ENCODE peak calls at places on chromosomes 3 and 15, in seven cellular contexts. One of them, this sample, is unnamed.
A peak's percentile ranks its signal among the peaks of the same experiment; 100 is the strongest.

GRCh38 chr3:12478326-12478725 is 6.0 kb upstream of the TSEN2 start:
- DNase-seq in fibroblast of villous mesenchyme: no peak
- DNase-seq in kidney epithelial cell: no peak
- DNase-seq in astrocyte of the spinal cord: no peak
- DNase-seq in prostate gland: no peak
- DNase-seq in CD8-positive, alpha-beta T cell: no peak
- DNase-seq in endothelial cell of umbilical vein: no peak
- DNase-seq in this sample: no peak

GRCh38 chr3:23916152-23916885 is 471 bp downstream of the NKIRAS1 start:
- DNase-seq in fibroblast of villous mesenchyme: no peak
- DNase-seq in kidney epithelial cell: no peak
- DNase-seq in astrocyte of the spinal cord: no peak
- DNase-seq in prostate gland: no peak
- DNase-seq in CD8-positive, alpha-beta T cell: no peak
- DNase-seq in endothelial cell of umbilical vein: no peak
- DNase-seq in this sample: no peak

GRCh38 chr15:80072285-80072684 is 12.8 kb downstream of the ZFAND6 start:
- DNase-seq in fibroblast of villous mesenchyme: peak; percentile 90
- DNase-seq in kidney epithelial cell: peak; percentile 96
- DNase-seq in astrocyte of the spinal cord: peak; percentile 95
- DNase-seq in prostate gland: peak; percentile 52
- DNase-seq in CD8-positive, alpha-beta T cell: no peak
- DNase-seq in endothelial cell of umbilical vein: peak; percentile 95
- DNase-seq in this sample: peak; percentile 94

GRCh38 chr3:86793786-86794185 is 197.2 kb downstream of the VGLL3 start:
- DNase-seq in fibroblast of villous mesenchyme: peak; percentile 88
- DNase-seq in kidney epithelial cell: peak; percentile 92
- DNase-seq in astrocyte of the spinal cord: peak; percentile 97
- DNase-seq in prostate gland: no peak
- DNase-seq in CD8-positive, alpha-beta T cell: no peak
- DNase-seq in endothelial cell of umbilical vein: no peak
- DNase-seq in this sample: peak; percentile 98

GRCh38 chr3:78974181-78974770 is 793.5 kb downstream of the ROBO1 start:
- DNase-seq in fibroblast of villous mesenchyme: no peak
- DNase-seq in kidney epithelial cell: no peak
- DNase-seq in astrocyte of the spinal cord: peak; percentile 69
- DNase-seq in prostate gland: no peak
- DNase-seq in CD8-positive, alpha-beta T cell: no peak
- DNase-seq in endothelial cell of umbilical vein: peak; percentile 40
- DNase-seq in this sample: peak; percentile 62

GRCh38 chr3:71962561-71963240 is 177.8 kb upstream of the PROK2 start:
- DNase-seq in fibroblast of villous mesenchyme: no peak
- DNase-seq in kidney epithelial cell: no peak
- DNase-seq in astrocyte of the spinal cord: no peak
- DNase-seq in prostate gland: no peak
- DNase-seq in CD8-positive, alpha-beta T cell: no peak
- DNase-seq in endothelial cell of umbilical vein: no peak
- DNase-seq in this sample: no peak

GRCh38 chr3:46663611-46664135 is 29.8 kb downstream of the ALS2CL start:
- DNase-seq in fibroblast of villous mesenchyme: peak; percentile 10
- DNase-seq in kidney epithelial cell: no peak
- DNase-seq in astrocyte of the spinal cord: no peak
- DNase-seq in prostate gland: no peak
- DNase-seq in CD8-positive, alpha-beta T cell: no peak
- DNase-seq in endothelial cell of umbilical vein: peak; percentile 46
- DNase-seq in this sample: peak; percentile 12

GRCh38 chr15:90414408-90415028 is 26.5 kb downstream of the IQGAP1 start:
- DNase-seq in fibroblast of villous mesenchyme: peak; percentile 88
- DNase-seq in kidney epithelial cell: no peak
- DNase-seq in astrocyte of the spinal cord: peak; percentile 89
- DNase-seq in prostate gland: no peak
- DNase-seq in CD8-positive, alpha-beta T cell: no peak
- DNase-seq in endothelial cell of umbilical vein: no peak
- DNase-seq in this sample: peak; percentile 88

GRCh38 chr3:48404440-48405342 is 25.2 kb downstream of the PLXNB1 start:
- DNase-seq in fibroblast of villous mesenchyme: no peak
- DNase-seq in kidney epithelial cell: no peak
- DNase-seq in astrocyte of the spinal cord: no peak
- DNase-seq in prostate gland: peak; percentile 3
- DNase-seq in CD8-positive, alpha-beta T cell: peak; percentile 29
- DNase-seq in endothelial cell of umbilical vein: no peak
- DNase-seq in this sample: no peak

GRCh38 chr3:159855599-159856495 is 132.8 kb upstream of the IL12A start:
- DNase-seq in fibroblast of villous mesenchyme: peak; percentile 42
- DNase-seq in kidney epithelial cell: no peak
- DNase-seq in astrocyte of the spinal cord: no peak
- DNase-seq in prostate gland: no peak
- DNase-seq in CD8-positive, alpha-beta T cell: no peak
- DNase-seq in endothelial cell of umbilical vein: peak; percentile 59
- DNase-seq in this sample: peak; percentile 62

GRCh38 chr15:73947651-73948050 is 21.4 kb downstream of the LOXL1 start:
- DNase-seq in fibroblast of villous mesenchyme: no peak
- DNase-seq in kidney epithelial cell: no peak
- DNase-seq in astrocyte of the spinal cord: no peak
- DNase-seq in prostate gland: no peak
- DNase-seq in CD8-positive, alpha-beta T cell: no peak
- DNase-seq in endothelial cell of umbilical vein: no peak
- DNase-seq in this sample: no peak

GRCh38 chr15:40768492-40769309 is 1.1 kb upstream of the C15orf62 start:
- DNase-seq in fibroblast of villous mesenchyme: no peak
- DNase-seq in kidney epithelial cell: no peak
- DNase-seq in astrocyte of the spinal cord: no peak
- DNase-seq in prostate gland: no peak
- DNase-seq in CD8-positive, alpha-beta T cell: no peak
- DNase-seq in endothelial cell of umbilical vein: peak; percentile 41
- DNase-seq in this sample: no peak

GRCh38 chr3:71262368-71263265 is 320.9 kb downstream of the FOXP1 start:
- DNase-seq in fibroblast of villous mesenchyme: no peak
- DNase-seq in kidney epithelial cell: no peak
- DNase-seq in astrocyte of the spinal cord: no peak
- DNase-seq in prostate gland: no peak
- DNase-seq in CD8-positive, alpha-beta T cell: no peak
- DNase-seq in endothelial cell of umbilical vein: no peak
- DNase-seq in this sample: no peak

GRCh38 chr3:188584162-188584529 is 430.2 kb downstream of the LPP start:
- DNase-seq in fibroblast of villous mesenchyme: peak; percentile 87
- DNase-seq in kidney epithelial cell: no peak
- DNase-seq in astrocyte of the spinal cord: peak; percentile 75
- DNase-seq in prostate gland: no peak
- DNase-seq in CD8-positive, alpha-beta T cell: no peak
- DNase-seq in endothelial cell of umbilical vein: peak; percentile 78
- DNase-seq in this sample: peak; percentile 81

GRCh38 chr15:81315452-81316203 is 8.3 kb downstream of the STARD5 start:
- DNase-seq in fibroblast of villous mesenchyme: no peak
- DNase-seq in kidney epithelial cell: no peak
- DNase-seq in astrocyte of the spinal cord: no peak
- DNase-seq in prostate gland: no peak
- DNase-seq in CD8-positive, alpha-beta T cell: no peak
- DNase-seq in endothelial cell of umbilical vein: no peak
- DNase-seq in this sample: no peak

GRCh38 chr3:134074790-134075567 is 45.3 kb upstream of the SLCO2A1 start:
- DNase-seq in fibroblast of villous mesenchyme: no peak
- DNase-seq in kidney epithelial cell: no peak
- DNase-seq in astrocyte of the spinal cord: no peak
- DNase-seq in prostate gland: peak; percentile 1
- DNase-seq in CD8-positive, alpha-beta T cell: peak; percentile 35
- DNase-seq in endothelial cell of umbilical vein: peak; percentile 23
- DNase-seq in this sample: no peak

GRCh38 chr3:11661827-11662226 is 18.1 kb upstream of the VGLL4 start:
- DNase-seq in fibroblast of villous mesenchyme: peak; percentile 40
- DNase-seq in kidney epithelial cell: no peak
- DNase-seq in astrocyte of the spinal cord: peak; percentile 69
- DNase-seq in prostate gland: no peak
- DNase-seq in CD8-positive, alpha-beta T cell: no peak
- DNase-seq in endothelial cell of umbilical vein: peak; percentile 63
- DNase-seq in this sample: peak; percentile 81

GRCh38 chr3:174062923-174063322 is 665.4 kb downstream of the NLGN1 start:
- DNase-seq in fibroblast of villous mesenchyme: no peak
- DNase-seq in kidney epithelial cell: no peak
- DNase-seq in astrocyte of the spinal cord: peak; percentile 13
- DNase-seq in prostate gland: no peak
- DNase-seq in CD8-positive, alpha-beta T cell: no peak
- DNase-seq in endothelial cell of umbilical vein: peak; percentile 9
- DNase-seq in this sample: no peak

GRCh38 chr3:144363856-144364255 is 392.2 kb downstream of the DIPK2A start:
- DNase-seq in fibroblast of villous mesenchyme: no peak
- DNase-seq in kidney epithelial cell: no peak
- DNase-seq in astrocyte of the spinal cord: no peak
- DNase-seq in prostate gland: no peak
- DNase-seq in CD8-positive, alpha-beta T cell: no peak
- DNase-seq in endothelial cell of umbilical vein: no peak
- DNase-seq in this sample: no peak

GRCh38 chr3:97197830-97198229 is 383.4 kb downstream of the EPHA6 start:
- DNase-seq in fibroblast of villous mesenchyme: no peak
- DNase-seq in kidney epithelial cell: no peak
- DNase-seq in astrocyte of the spinal cord: no peak
- DNase-seq in prostate gland: no peak
- DNase-seq in CD8-positive, alpha-beta T cell: no peak
- DNase-seq in endothelial cell of umbilical vein: no peak
- DNase-seq in this sample: no peak

GRCh38 chr15:45612790-45613415 is 21.9 kb upstream of the SQOR start:
- DNase-seq in fibroblast of villous mesenchyme: peak; percentile 58
- DNase-seq in kidney epithelial cell: no peak
- DNase-seq in astrocyte of the spinal cord: peak; percentile 58
- DNase-seq in prostate gland: no peak
- DNase-seq in CD8-positive, alpha-beta T cell: no peak
- DNase-seq in endothelial cell of umbilical vein: peak; percentile 80
- DNase-seq in this sample: peak; percentile 80

GRCh38 chr3:194298331-194299227 is 52.5 kb downstream of the CPN2 start:
- DNase-seq in fibroblast of villous mesenchyme: no peak
- DNase-seq in kidney epithelial cell: no peak
- DNase-seq in astrocyte of the spinal cord: no peak
- DNase-seq in prostate gland: no peak
- DNase-seq in CD8-positive, alpha-beta T cell: no peak
- DNase-seq in endothelial cell of umbilical vein: no peak
- DNase-seq in this sample: no peak

GRCh38 chr3:161914703-161915102 is 418.1 kb downstream of the OTOL1 start:
- DNase-seq in fibroblast of villous mesenchyme: peak; percentile 85
- DNase-seq in kidney epithelial cell: peak; percentile 41
- DNase-seq in astrocyte of the spinal cord: peak; percentile 82
- DNase-seq in prostate gland: no peak
- DNase-seq in CD8-positive, alpha-beta T cell: no peak
- DNase-seq in endothelial cell of umbilical vein: no peak
- DNase-seq in this sample: peak; percentile 89

GRCh38 chr15:69540622-69541021 is 88.0 kb downstream of the RPLP1 start:
- DNase-seq in fibroblast of villous mesenchyme: no peak
- DNase-seq in kidney epithelial cell: no peak
- DNase-seq in astrocyte of the spinal cord: peak; percentile 4
- DNase-seq in prostate gland: no peak
- DNase-seq in CD8-positive, alpha-beta T cell: no peak
- DNase-seq in endothelial cell of umbilical vein: no peak
- DNase-seq in this sample: no peak

DNA sequence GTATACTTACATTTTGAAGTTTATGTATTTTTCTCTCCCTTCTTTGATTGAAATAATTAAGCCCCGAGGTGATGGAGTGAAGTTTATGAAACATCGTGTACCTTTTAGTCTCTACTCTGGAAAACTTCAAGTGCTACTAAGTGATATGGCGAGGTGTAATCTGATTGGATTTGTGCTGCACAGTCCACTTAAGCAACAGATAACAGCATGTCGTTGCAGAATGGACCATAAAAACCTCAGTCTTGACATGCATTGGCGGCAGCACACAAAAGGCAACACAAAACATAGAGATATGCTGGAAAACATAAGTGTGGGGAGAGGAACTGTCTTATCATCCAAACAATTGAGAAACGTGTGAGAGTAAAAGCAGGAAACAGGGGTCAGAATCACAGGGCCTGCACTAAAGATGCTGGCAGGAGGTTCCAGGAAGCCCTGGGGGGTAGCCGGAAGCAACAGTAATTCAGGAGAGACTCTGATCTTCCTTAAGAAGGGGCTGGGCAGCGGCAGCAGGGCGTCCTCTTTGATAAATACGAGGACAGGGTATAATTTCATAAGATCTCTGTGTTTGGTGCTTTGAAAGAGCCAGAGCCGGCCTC is 82.0 kb downstream of the CGNL1 start:
- DNase-seq in fibroblast of villous mesenchyme: peak; percentile 61
- DNase-seq in kidney epithelial cell: no peak
- DNase-seq in astrocyte of the spinal cord: no peak
- DNase-seq in prostate gland: no peak
- DNase-seq in CD8-positive, alpha-beta T cell: no peak
- DNase-seq in endothelial cell of umbilical vein: peak; percentile 89
- DNase-seq in this sample: peak; percentile 54
- H3K4me3 ChIP-seq in fibroblast of villous mesenchyme: no peak overlapping the region
- H3K4me3 ChIP-seq in kidney epithelial cell: no peak overlapping the region
- H3K4me3 ChIP-seq in astrocyte of the spinal cord: no peak overlapping the region
- H3K4me3 ChIP-seq in prostate gland: no peak overlapping the region
- H3K4me3 ChIP-seq in CD8-positive, alpha-beta T cell: no peak overlapping the region
- H3K4me3 ChIP-seq in endothelial cell of umbilical vein: no peak overlapping the region
- H3K4me3 ChIP-seq in this sample: no peak overlapping the region

GRCh38 chr3:124886168-124887051 is 755 bp downstream of the ITGB5 start:
- DNase-seq in fibroblast of villous mesenchyme: peak; percentile 72
- DNase-seq in kidney epithelial cell: no peak
- DNase-seq in astrocyte of the spinal cord: peak; percentile 47
- DNase-seq in prostate gland: peak; percentile 62
- DNase-seq in CD8-positive, alpha-beta T cell: peak; percentile 53
- DNase-seq in endothelial cell of umbilical vein: peak; percentile 40
- DNase-seq in this sample: peak; percentile 34
- TF ChIP-seq CTCF in fibroblast of villous mesenchyme: no peak
- TF ChIP-seq CTCF in kidney epithelial cell: peak; percentile 6
- TF ChIP-seq CTCF in astrocyte of the spinal cord: no peak
- TF ChIP-seq CTCF in prostate gland: no peak
- TF ChIP-seq CTCF in CD8-positive, alpha-beta T cell: no peak
- TF ChIP-seq CTCF in endothelial cell of umbilical vein: no peak
- TF ChIP-seq CTCF in this sample: no peak

DNA sequence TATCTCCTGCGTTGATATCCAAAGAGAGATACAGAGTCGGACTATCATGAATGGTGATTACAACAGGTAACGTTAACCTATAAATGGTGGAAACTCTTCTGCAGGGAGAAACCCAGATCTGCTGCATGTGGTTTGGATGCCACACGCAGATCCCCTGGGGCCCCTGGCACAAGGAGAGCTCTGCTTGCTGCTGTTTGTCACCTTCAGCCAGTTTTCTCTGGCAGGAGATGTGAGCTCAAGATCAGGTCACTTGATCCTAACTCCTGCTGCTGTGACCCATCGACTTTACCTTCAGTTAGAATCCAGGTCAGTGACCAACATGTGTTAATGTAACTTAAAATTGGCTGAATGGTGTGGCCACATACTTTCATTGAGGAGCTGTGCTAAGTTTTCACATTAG is 23.8 kb upstream of the GPR171 start:
- DNase-seq in fibroblast of villous mesenchyme: no peak
- DNase-seq in kidney epithelial cell: no peak
- DNase-seq in astrocyte of the spinal cord: no peak
- DNase-seq in prostate gland: no peak
- DNase-seq in CD8-positive, alpha-beta T cell: no peak
- DNase-seq in endothelial cell of umbilical vein: no peak
- DNase-seq in this sample: no peak
- H3K4me3 ChIP-seq in fibroblast of villous mesenchyme: no peak overlapping the region
- H3K4me3 ChIP-seq in kidney epithelial cell: no peak overlapping the region
- H3K4me3 ChIP-seq in astrocyte of the spinal cord: no peak overlapping the region
- H3K4me3 ChIP-seq in prostate gland: no peak overlapping the region
- H3K4me3 ChIP-seq in CD8-positive, alpha-beta T cell: no peak overlapping the region
- H3K4me3 ChIP-seq in endothelial cell of umbilical vein: no peak overlapping the region
- H3K4me3 ChIP-seq in this sample: no peak overlapping the region

DNA sequence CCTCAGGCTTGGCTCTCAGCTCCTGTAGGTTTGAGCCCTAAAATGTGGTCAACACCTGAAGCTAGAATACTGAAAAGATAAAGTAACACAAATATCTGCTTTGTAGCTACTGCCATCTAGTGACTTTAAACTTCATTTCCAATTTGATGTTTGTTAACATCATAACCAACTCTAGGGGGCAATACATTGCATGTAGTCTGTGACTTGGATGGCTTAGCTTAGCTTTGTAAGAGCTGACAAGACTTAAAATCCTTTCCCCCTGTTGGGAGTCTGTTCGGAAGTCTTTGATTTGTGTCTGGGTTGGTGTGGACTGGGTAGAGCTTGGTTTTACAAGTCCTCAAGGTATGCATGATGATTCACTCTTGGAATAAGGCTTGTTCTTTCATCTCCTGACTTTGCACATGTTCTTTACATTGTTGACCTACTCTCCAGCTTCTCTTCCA is 51.7 kb downstream of the SCN11A start:
- DNase-seq in fibroblast of villous mesenchyme: peak; percentile 77
- DNase-seq in kidney epithelial cell: peak; percentile 29
- DNase-seq in astrocyte of the spinal cord: peak; percentile 76
- DNase-seq in prostate gland: no peak
- DNase-seq in CD8-positive, alpha-beta T cell: no peak
- DNase-seq in endothelial cell of umbilical vein: peak; percentile 70
- DNase-seq in this sample: peak; percentile 87
- TF ChIP-seq CTCF in fibroblast of villous mesenchyme: peak; percentile 90
- TF ChIP-seq CTCF in kidney epithelial cell: peak; percentile 92
- TF ChIP-seq CTCF in astrocyte of the spinal cord: peak; percentile 87
- TF ChIP-seq CTCF in prostate gland: peak; percentile 37
- TF ChIP-seq CTCF in CD8-positive, alpha-beta T cell: peak; percentile 60
- TF ChIP-seq CTCF in endothelial cell of umbilical vein: peak; percentile 62
- TF ChIP-seq CTCF in this sample: peak; percentile 82

This sample was measured in choroid plexus epithelial cell.